ENCODE peak calls at places on chromosome 13, in ten cellular contexts. H, B, U, Q, C, I, W, L, G and F are unnamed samples.
A peak's percentile ranks its signal among the peaks of the same experiment; 100 is the strongest.

GRCh38 chr13:36193151-36193855 is 21.1 kb downstream of the SOHLH2 start:
- DNase-seq in H (no peak), B (no peak), U (no peak), Q (no peak), C (no peak), I (peak; percentile 8), W (peak; percentile 48), L (no peak), G (no peak), F (no peak)

GRCh38 chr13:78029891-78030290 is 111.3 kb upstream of the EDNRB start:
- DNase-seq in H (no peak), B (no peak), U (no peak), Q (no peak), C (no peak), I (no peak), W (no peak), L (no peak), G (no peak), F (no peak)

GRCh38 chr13:50127017-50127725 is 111.9 kb downstream of the KCNRG start:
- DNase-seq in H (no peak), B (peak; percentile 43), U (peak; percentile 44), Q (peak; percentile 58), C (peak; percentile 84), I (no peak), W (peak; percentile 76), L (peak; percentile 59), G (peak; percentile 52), F (peak; percentile 62)

GRCh38 chr13:44484562-44485164 is 91.5 kb downstream of the TSC22D1 start:
- DNase-seq in H (no peak), B (no peak), U (no peak), Q (no peak), C (no peak), I (no peak), W (no peak), L (no peak), G (no peak), F (no peak)

GRCh38 chr13:29523199-29523931 is 72.1 kb downstream of the SLC7A1 start:
- DNase-seq in H (no peak), B (no peak), U (no peak), Q (peak; percentile 45), C (no peak), I (no peak), W (peak; percentile 86), L (peak; percentile 63), G (no peak), F (peak; percentile 73)

GRCh38 chr13:95498886-95499285 is 53.6 kb upstream of the CLDN10 start:
- DNase-seq in H (no peak), B (no peak), U (no peak), Q (no peak), C (no peak), I (no peak), W (no peak), L (no peak), G (no peak), F (no peak)

GRCh38 chr13:25371608-25372274 is at the start of gene ATP8A2:
- DNase-seq in H (no peak), B (no peak), U (peak; percentile 45), Q (no peak), C (no peak), I (no peak), W (no peak), L (no peak), G (no peak), F (no peak)

GRCh38 chr13:66237411-66238062 is 992.6 kb downstream of the PCDH9 start:
- DNase-seq in H (no peak), B (no peak), U (no peak), Q (no peak), C (no peak), I (no peak), W (peak; percentile 9), L (no peak), G (no peak), F (no peak)

GRCh38 chr13:28584873-28585317 is 74.0 kb upstream of the POMP start:
- DNase-seq in H (no peak), B (no peak), U (no peak), Q (no peak), C (no peak), I (peak; percentile 70), W (peak; percentile 46), L (no peak), G (no peak), F (no peak)

GRCh38 chr13:52459668-52460067 is 4.4 kb downstream of the CKAP2 start:
- DNase-seq in H (no peak), B (no peak), U (no peak), Q (no peak), C (no peak), I (no peak), W (peak; percentile 45), L (no peak), G (no peak), F (no peak)

GRCh38 chr13:20570540-20570939 is 3.6 kb downstream of the IFT88 start:
- DNase-seq in H (no peak), B (no peak), U (no peak), Q (no peak), C (no peak), I (peak; percentile 16), W (peak; percentile 55), L (no peak), G (no peak), F (no peak)

GRCh38 chr13:30898721-30899188 is 7.3 kb upstream of the MEDAG start:
- DNase-seq in H (no peak), B (no peak), U (no peak), Q (no peak), C (no peak), I (peak; percentile 91), W (peak; percentile 99), L (peak; percentile 67), G (no peak), F (no peak)

GRCh38 chr13:52862358-52863206 is 14.1 kb upstream of the PCDH8 start:
- DNase-seq in H (peak; percentile 45), B (no peak), U (peak; percentile 74), Q (no peak), C (no peak), I (no peak), W (no peak), L (no peak), G (peak; percentile 40), F (no peak)

GRCh38 chr13:20136781-20137703 is 23.8 kb downstream of the GJA3 start:
- DNase-seq in H (peak; percentile 71), B (no peak), U (peak; percentile 77), Q (no peak), C (no peak), I (no peak), W (peak; percentile 21), L (no peak), G (peak; percentile 68), F (no peak)

GRCh38 chr13:29436721-29437250 is 158.7 kb downstream of the SLC7A1 start:
- DNase-seq in H (no peak), B (no peak), U (no peak), Q (no peak), C (no peak), I (no peak), W (no peak), L (no peak), G (no peak), F (no peak)

GRCh38 chr13:50388481-50388880 is 373.2 kb downstream of the KCNRG start:
- DNase-seq in H (no peak), B (no peak), U (no peak), Q (no peak), C (no peak), I (no peak), W (no peak), L (no peak), G (no peak), F (no peak)

GRCh38 chr13:98972059-98972458 is 5.8 kb downstream of the DOCK9 start:
- DNase-seq in H (no peak), B (no peak), U (no peak), Q (no peak), C (no peak), I (no peak), W (no peak), L (no peak), G (no peak), F (no peak)

GRCh38 chr13:85405316-85405897 is 393.8 kb downstream of the SLITRK6 start:
- DNase-seq in H (no peak), B (no peak), U (no peak), Q (no peak), C (no peak), I (no peak), W (no peak), L (no peak), G (no peak), F (no peak)

GRCh38 chr13:53782400-53783030 is 753.9 kb downstream of the OLFM4 start:
- DNase-seq in H (peak; percentile 19), B (no peak), U (no peak), Q (no peak), C (no peak), I (peak; percentile 5), W (peak; percentile 57), L (peak; percentile 21), G (peak; percentile 17), F (no peak)

GRCh38 chr13:65808061-65808460 is 1422.1 kb downstream of the PCDH9 start:
- DNase-seq in H (no peak), B (no peak), U (no peak), Q (no peak), C (no peak), I (peak; percentile 13), W (peak; percentile 59), L (no peak), G (no peak), F (no peak)

GRCh38 chr13:111790621-111791020 is 276.3 kb upstream of the SOX1 start:
- DNase-seq in H (no peak), B (no peak), U (no peak), Q (no peak), C (no peak), I (no peak), W (no peak), L (no peak), G (no peak), F (no peak)

GRCh38 chr13:114234645-114235421 is at the start of gene CDC16:
- DNase-seq in H (peak; percentile 74), B (peak; percentile 91), U (peak; percentile 89), Q (peak; percentile 94), C (peak; percentile 97), I (peak; percentile 49), W (peak; percentile 91), L (peak; percentile 89), G (peak; percentile 96), F (peak; percentile 94)
- TF ChIP-seq CTCF in H (no peak), B (no peak), U (no peak), Q (peak; percentile 47), C (peak; percentile 34), I (no peak), W (no peak), L (no peak), G (peak; percentile 26), F (no peak)

GRCh38 chr13:23871616-23872220 is 17.5 kb downstream of the MIPEP start:
- DNase-seq in H (no peak), B (no peak), U (no peak), Q (no peak), C (no peak), I (no peak), W (peak; percentile 68), L (no peak), G (no peak), F (no peak)
- TF ChIP-seq CTCF in H (peak; percentile 29), B (no peak), U (peak; percentile 13), Q (peak; percentile 73), C (peak; percentile 45), I (peak; percentile 37), W (peak; percentile 58), L (peak; percentile 55), G (peak; percentile 45), F (peak; percentile 57)

GRCh38 chr13:22454586-22454985 is 726.2 kb upstream of the SGCG start:
- DNase-seq in H (no peak), B (no peak), U (peak; percentile 36), Q (no peak), C (no peak), I (no peak), W (no peak), L (no peak), G (no peak), F (no peak)
- TF ChIP-seq CTCF in H (no peak), B (no peak), U (no peak), Q (no peak), C (no peak), I (no peak), W (no peak), L (no peak), G (no peak), F (no peak)

GRCh38 chr13:96963786-96964475 is 30.3 kb downstream of the OXGR1 start:
- DNase-seq in H (no peak), B (no peak), U (no peak), Q (no peak), C (no peak), I (no peak), W (peak; percentile 10), L (no peak), G (no peak), F (no peak)
- TF ChIP-seq CTCF in H (no peak), B (no peak), U (no peak), Q (no peak), C (no peak), I (no peak), W (no peak), L (no peak), G (no peak), F (no peak)